ENCODE peak calls at places on chromosomes 1 and 21, in eight cellular contexts. T is K562, U is transverse colon, W is HL-60, H is GM23338, F is breast epithelium, E is SK-N-MC, L is HCT116. V is an unnamed sample.

GRCh38 chr1:109170051-109170775 is 43.5 kb upstream of the SARS1 start:
- DNase-seq in T (no peak), U (no peak), W (no peak), H (no peak), F (no peak), E (no peak), L (no peak), V (no peak)

GRCh38 chr1:232226197-232226681 is 403.7 kb downstream of the SIPA1L2 start:
- DNase-seq in T (no peak), U (no peak), W (no peak), H (peak; percentile 80), F (no peak), E (peak; percentile 65), L (no peak), V (no peak)

GRCh38 chr1:110237406-110238152 is 27.5 kb downstream of the KCNC4 start:
- DNase-seq in T (peak; percentile 33), U (no peak), W (peak; percentile 87), H (no peak), F (no peak), E (no peak), L (no peak), V (no peak)

GRCh38 chr1:78237364-78237916 is 191.7 kb downstream of the GIPC2 start:
- DNase-seq in T (no peak), U (peak; percentile 71), W (no peak), H (peak; percentile 70), F (no peak), E (no peak), L (no peak), V (no peak)

GRCh38 chr1:204589409-204590038 is 73.3 kb downstream of the MDM4 start:
- DNase-seq in T (no peak), U (no peak), W (no peak), H (no peak), F (no peak), E (no peak), L (no peak), V (no peak)

GRCh38 chr21:35266546-35266945 is 217.4 kb upstream of the RUNX1 start:
- DNase-seq in T (no peak), U (no peak), W (no peak), H (no peak), F (no peak), E (no peak), L (no peak), V (no peak)

GRCh38 chr1:231507476-231508355 is 20.8 kb upstream of the TSNAX start:
- DNase-seq in T (no peak), U (no peak), W (no peak), H (no peak), F (no peak), E (no peak), L (no peak), V (no peak)

GRCh38 chr1:222791006-222791710 is 23.7 kb upstream of the DISP1 start:
- DNase-seq in T (no peak), U (no peak), W (no peak), H (no peak), F (no peak), E (no peak), L (no peak), V (no peak)

GRCh38 chr1:22807340-22807739 is 96.7 kb downstream of the EPHB2 start:
- DNase-seq in T (no peak), U (no peak), W (no peak), H (no peak), F (no peak), E (no peak), L (no peak), V (no peak)

GRCh38 chr1:109623601-109624161 is 4.0 kb downstream of the AMPD2 start:
- DNase-seq in T (no peak), U (no peak), W (no peak), H (no peak), F (no peak), E (no peak), L (no peak), V (no peak)

DNA sequence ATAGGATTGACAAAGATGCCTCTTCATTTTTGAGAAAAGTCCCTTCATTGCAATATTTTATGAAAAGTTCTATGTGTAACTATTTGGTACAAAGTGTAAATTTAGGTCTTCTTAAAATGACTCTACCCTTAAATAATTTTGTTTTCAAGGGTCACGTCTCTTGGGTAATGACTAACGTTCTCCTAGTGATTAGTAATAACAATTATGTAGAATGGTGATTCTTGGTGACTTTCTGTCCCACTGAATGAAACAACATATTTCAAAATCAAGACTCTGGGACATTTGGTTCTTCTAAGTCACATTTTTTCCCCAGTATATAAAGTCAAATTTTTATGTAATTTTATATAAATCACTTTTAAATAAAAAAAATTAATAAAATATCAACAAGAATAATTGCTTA is 277.5 kb upstream of the ADAMTS5 start:
- DNase-seq in T (no peak), U (no peak), W (no peak), H (no peak), F (no peak), E (no peak), L (no peak), V (no peak)
- TF ChIP-seq POLR2AphosphoS5 in T (no peak), U (no peak), W (no peak), H (no peak), F (no peak), E (no peak), L (no peak), V (no peak)

DNA sequence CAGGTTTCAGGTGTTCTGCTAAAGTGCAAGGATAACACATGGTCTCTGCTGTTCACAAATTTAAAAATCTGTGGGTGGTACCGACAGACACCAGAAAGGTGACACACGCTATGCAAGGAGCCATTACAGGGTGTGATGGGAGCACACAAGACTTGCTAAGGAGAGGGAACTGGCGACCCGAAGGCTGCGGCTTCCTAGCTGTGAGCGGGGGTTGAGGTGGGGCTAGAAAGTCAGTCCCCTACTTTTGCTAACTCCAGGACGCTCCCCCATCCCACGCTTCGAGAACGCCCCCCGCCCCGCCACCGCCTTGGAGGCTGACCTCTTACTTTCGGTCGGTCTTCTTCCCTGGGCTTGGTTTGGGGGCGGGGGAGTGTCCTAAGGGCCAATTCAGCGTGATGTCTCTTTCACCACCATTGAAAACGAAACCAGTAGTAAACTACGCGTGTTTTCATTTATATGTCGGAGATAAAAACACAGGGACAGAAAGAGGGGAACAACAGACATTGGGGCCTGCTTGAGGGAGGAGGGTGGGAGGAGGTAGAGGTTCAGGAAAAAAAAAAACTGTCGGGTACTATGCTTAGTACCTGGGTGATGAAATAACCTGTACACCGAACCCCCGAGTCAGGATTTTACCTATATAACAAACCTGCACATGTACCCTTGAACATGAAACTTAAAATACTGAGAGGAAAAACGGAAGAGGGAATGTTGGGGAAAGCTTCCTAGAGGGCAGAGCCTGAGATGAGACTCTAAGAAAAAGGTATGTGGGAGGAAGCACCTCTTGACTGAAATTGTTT is 1.1 kb downstream of the CKS1B start:
- DNase-seq in T (no peak), U (peak; percentile 81), W (no peak), H (peak; percentile 61), F (peak; percentile 71), E (no peak), L (no peak), V (peak; percentile 51)
- TF ChIP-seq POLR2AphosphoS5 in T (no peak), U (peak; percentile 34), W (no peak), H (no peak), F (no peak), E (no peak), L (no peak), V (no peak)

GRCh38 chr1:42968654-42969053 is 10.0 kb upstream of the SLC2A1 start:
- DNase-seq in T (no peak), U (no peak), W (no peak), H (no peak), F (no peak), E (no peak), L (no peak), V (no peak)

GRCh38 chr1:42970143-42970542 is 11.5 kb upstream of the SLC2A1 start:
- DNase-seq in T (peak; percentile 53), U (no peak), W (no peak), H (no peak), F (no peak), E (no peak), L (no peak), V (no peak)

GRCh38 chr1:42964032-42964812 is 5.6 kb upstream of the SLC2A1 start:
- DNase-seq in T (no peak), U (no peak), W (no peak), H (no peak), F (no peak), E (no peak), L (no peak), V (no peak)

GRCh38 chr1:42965339-42965738 is 6.7 kb upstream of the SLC2A1 start:
- DNase-seq in T (no peak), U (no peak), W (no peak), H (no peak), F (no peak), E (no peak), L (no peak), V (no peak)

GRCh38 chr1:42966688-42967609 is 8.3 kb upstream of the SLC2A1 start:
- DNase-seq in T (peak; percentile 82), U (peak; percentile 78), W (no peak), H (peak; percentile 57), F (peak; percentile 73), E (no peak), L (peak; percentile 90), V (no peak)
- TF ChIP-seq POLR2AphosphoS5 in T (no peak), U (peak; percentile 94), W (no peak), H (no peak), F (peak; percentile 26), E (no peak), L (peak; percentile 74), V (no peak)

GRCh38 chr21:37375866-37376574 is 9.4 kb downstream of the DYRK1A start:
- DNase-seq in T (no peak), U (no peak), W (no peak), H (no peak), F (no peak), E (no peak), L (no peak), V (no peak)
- TF ChIP-seq POLR2AphosphoS5 in T (peak; percentile 21), U (no peak), W (no peak), H (no peak), F (no peak), E (no peak), L (no peak), V (peak; percentile 56)

GRCh38 chr1:150626150-150626549 is 3.3 kb downstream of the ENSA start:
- DNase-seq in T (no peak), U (no peak), W (no peak), H (no peak), F (no peak), E (no peak), L (no peak), V (no peak)

GRCh38 chr1:150627821-150628410 is 1.5 kb downstream of the ENSA start:
- DNase-seq in T (no peak), U (no peak), W (peak; percentile 28), H (no peak), F (no peak), E (no peak), L (no peak), V (no peak)

GRCh38 chr1:150628766-150629114 is 672 bp downstream of the ENSA start:
- DNase-seq in T (no peak), U (no peak), W (no peak), H (no peak), F (no peak), E (no peak), L (no peak), V (no peak)

GRCh38 chr1:150629115-150629928 is at the start of gene ENSA:
- DNase-seq in T (peak; percentile 91), U (peak; percentile 97), W (peak; percentile 99), H (peak; percentile 99), F (peak; percentile 98), E (peak; percentile 99), L (peak; percentile 99), V (peak; percentile 99)
- TF ChIP-seq POLR2AphosphoS5 in T (peak; percentile 68), U (peak; percentile 94), W (peak; percentile 88), H (peak; percentile 87), F (peak; percentile 99), E (peak; percentile 87), L (peak; percentile 87), V (peak; percentile 89)